ENCODE peak calls at places on chromosomes 11 and 22, in six cellular contexts. One of them, this sample, is unnamed.

GRCh38 chr22:23113847-23114720 is 27.7 kb downstream of the RSPH14 start:
- DNase-seq in astrocyte of the cerebellum: no peak
- DNase-seq in body of pancreas: no peak
- DNase-seq in activated naive CD8-positive, alpha-beta T cell treated with anti-CD3 and anti-CD28 coated beads, Interleukin-2, amount 50 U/mL, for 24 hours: no peak
- DNase-seq in left ventricle myocardium inferior: no peak
- DNase-seq in NCI-H1694 treated with DMSO at 0.1 percent for 48 hours: no peak
- DNase-seq in this sample: no peak

GRCh38 chr11:13868710-13869403 is 93.7 kb upstream of the SPON1 start:
- DNase-seq in left ventricle myocardium inferior: no peak
- DNase-seq in body of pancreas: no peak
- DNase-seq in astrocyte of the cerebellum: no peak
- DNase-seq in activated naive CD8-positive, alpha-beta T cell treated with anti-CD3 and anti-CD28 coated beads, Interleukin-2, amount 50 U/mL, for 24 hours: no peak
- DNase-seq in NCI-H1694 treated with DMSO at 0.1 percent for 48 hours: no peak
- DNase-seq in this sample: no peak

GRCh38 chr11:128905345-128906184 is 14.4 kb downstream of the KCNJ5 start:
- DNase-seq in activated naive CD8-positive, alpha-beta T cell treated with anti-CD3 and anti-CD28 coated beads, Interleukin-2, amount 50 U/mL, for 24 hours: peak
- DNase-seq in NCI-H1694 treated with DMSO at 0.1 percent for 48 hours: peak
- DNase-seq in left ventricle myocardium inferior: no peak
- DNase-seq in body of pancreas: peak
- DNase-seq in astrocyte of the cerebellum: no peak
- DNase-seq in this sample: no peak

GRCh38 chr11:44608654-44609027 is 43.2 kb downstream of the CD82 start:
- DNase-seq in left ventricle myocardium inferior: no peak
- DNase-seq in body of pancreas: no peak
- DNase-seq in NCI-H1694 treated with DMSO at 0.1 percent for 48 hours: no peak
- DNase-seq in activated naive CD8-positive, alpha-beta T cell treated with anti-CD3 and anti-CD28 coated beads, Interleukin-2, amount 50 U/mL, for 24 hours: no peak
- DNase-seq in astrocyte of the cerebellum: no peak
- DNase-seq in this sample: no peak

GRCh38 chr11:102448869-102449224 is 3.7 kb downstream of the TMEM123 start:
- DNase-seq in activated naive CD8-positive, alpha-beta T cell treated with anti-CD3 and anti-CD28 coated beads, Interleukin-2, amount 50 U/mL, for 24 hours: no peak
- DNase-seq in NCI-H1694 treated with DMSO at 0.1 percent for 48 hours: no peak
- DNase-seq in left ventricle myocardium inferior: no peak
- DNase-seq in astrocyte of the cerebellum: no peak
- DNase-seq in body of pancreas: no peak
- DNase-seq in this sample: peak

GRCh38 chr11:66910016-66910415 is 48.2 kb downstream of the PC start:
- DNase-seq in left ventricle myocardium inferior: no peak
- DNase-seq in activated naive CD8-positive, alpha-beta T cell treated with anti-CD3 and anti-CD28 coated beads, Interleukin-2, amount 50 U/mL, for 24 hours: no peak
- DNase-seq in body of pancreas: no peak
- DNase-seq in NCI-H1694 treated with DMSO at 0.1 percent for 48 hours: no peak
- DNase-seq in astrocyte of the cerebellum: no peak
- DNase-seq in this sample: no peak

GRCh38 chr11:104462346-104462745 is 298.4 kb upstream of the PDGFD start:
- DNase-seq in NCI-H1694 treated with DMSO at 0.1 percent for 48 hours: no peak
- DNase-seq in activated naive CD8-positive, alpha-beta T cell treated with anti-CD3 and anti-CD28 coated beads, Interleukin-2, amount 50 U/mL, for 24 hours: no peak
- DNase-seq in left ventricle myocardium inferior: no peak
- DNase-seq in astrocyte of the cerebellum: peak
- DNase-seq in body of pancreas: no peak
- DNase-seq in this sample: peak

GRCh38 chr11:123493393-123494063 is 63.5 kb downstream of the GRAMD1B start:
- DNase-seq in activated naive CD8-positive, alpha-beta T cell treated with anti-CD3 and anti-CD28 coated beads, Interleukin-2, amount 50 U/mL, for 24 hours: no peak
- DNase-seq in body of pancreas: no peak
- DNase-seq in left ventricle myocardium inferior: no peak
- DNase-seq in NCI-H1694 treated with DMSO at 0.1 percent for 48 hours: no peak
- DNase-seq in astrocyte of the cerebellum: no peak
- DNase-seq in this sample: no peak

GRCh38 chr22:47275479-47276218 is 513.2 kb downstream of the TBC1D22A start:
- DNase-seq in activated naive CD8-positive, alpha-beta T cell treated with anti-CD3 and anti-CD28 coated beads, Interleukin-2, amount 50 U/mL, for 24 hours: no peak
- DNase-seq in body of pancreas: no peak
- DNase-seq in left ventricle myocardium inferior: no peak
- DNase-seq in astrocyte of the cerebellum: no peak
- DNase-seq in NCI-H1694 treated with DMSO at 0.1 percent for 48 hours: no peak
- DNase-seq in this sample: no peak

GRCh38 chr11:122138759-122139594 is 23.0 kb upstream of the BLID start:
- DNase-seq in body of pancreas: no peak
- DNase-seq in NCI-H1694 treated with DMSO at 0.1 percent for 48 hours: no peak
- DNase-seq in astrocyte of the cerebellum: no peak
- DNase-seq in left ventricle myocardium inferior: no peak
- DNase-seq in activated naive CD8-positive, alpha-beta T cell treated with anti-CD3 and anti-CD28 coated beads, Interleukin-2, amount 50 U/mL, for 24 hours: no peak
- DNase-seq in this sample: no peak

GRCh38 chr22:23536821-23537345 is 43.2 kb downstream of the IGLL1 start:
- DNase-seq in left ventricle myocardium inferior: no peak
- DNase-seq in NCI-H1694 treated with DMSO at 0.1 percent for 48 hours: no peak
- DNase-seq in astrocyte of the cerebellum: no peak
- DNase-seq in body of pancreas: no peak
- DNase-seq in activated naive CD8-positive, alpha-beta T cell treated with anti-CD3 and anti-CD28 coated beads, Interleukin-2, amount 50 U/mL, for 24 hours: no peak
- DNase-seq in this sample: no peak

GRCh38 chr11:70861534-70861933 is 390.8 kb downstream of the SHANK2 start:
- DNase-seq in NCI-H1694 treated with DMSO at 0.1 percent for 48 hours: no peak
- DNase-seq in activated naive CD8-positive, alpha-beta T cell treated with anti-CD3 and anti-CD28 coated beads, Interleukin-2, amount 50 U/mL, for 24 hours: no peak
- DNase-seq in body of pancreas: no peak
- DNase-seq in left ventricle myocardium inferior: no peak
- DNase-seq in astrocyte of the cerebellum: no peak
- DNase-seq in this sample: no peak

GRCh38 chr11:99632969-99633368 is 612.2 kb downstream of the CNTN5 start:
- DNase-seq in left ventricle myocardium inferior: no peak
- DNase-seq in astrocyte of the cerebellum: no peak
- DNase-seq in body of pancreas: no peak
- DNase-seq in activated naive CD8-positive, alpha-beta T cell treated with anti-CD3 and anti-CD28 coated beads, Interleukin-2, amount 50 U/mL, for 24 hours: no peak
- DNase-seq in NCI-H1694 treated with DMSO at 0.1 percent for 48 hours: no peak
- DNase-seq in this sample: peak

GRCh38 chr22:20128902-20129746 is 2.5 kb upstream of the ZDHHC8 start:
- DNase-seq in NCI-H1694 treated with DMSO at 0.1 percent for 48 hours: no peak
- DNase-seq in astrocyte of the cerebellum: no peak
- DNase-seq in body of pancreas: peak
- DNase-seq in left ventricle myocardium inferior: no peak
- DNase-seq in activated naive CD8-positive, alpha-beta T cell treated with anti-CD3 and anti-CD28 coated beads, Interleukin-2, amount 50 U/mL, for 24 hours: peak
- DNase-seq in this sample: peak

GRCh38 chr22:46081831-46082210 is 68.5 kb upstream of the PPARA start:
- DNase-seq in left ventricle myocardium inferior: peak
- DNase-seq in astrocyte of the cerebellum: no peak
- DNase-seq in activated naive CD8-positive, alpha-beta T cell treated with anti-CD3 and anti-CD28 coated beads, Interleukin-2, amount 50 U/mL, for 24 hours: no peak
- DNase-seq in body of pancreas: peak
- DNase-seq in NCI-H1694 treated with DMSO at 0.1 percent for 48 hours: peak
- DNase-seq in this sample: no peak

GRCh38 chr22:32355760-32356159 is 1.9 kb upstream of the RFPL3 start:
- DNase-seq in activated naive CD8-positive, alpha-beta T cell treated with anti-CD3 and anti-CD28 coated beads, Interleukin-2, amount 50 U/mL, for 24 hours: no peak
- DNase-seq in body of pancreas: no peak
- DNase-seq in left ventricle myocardium inferior: no peak
- DNase-seq in astrocyte of the cerebellum: no peak
- DNase-seq in NCI-H1694 treated with DMSO at 0.1 percent for 48 hours: peak
- DNase-seq in this sample: no peak

GRCh38 chr22:36432592-36433317 is 45.0 kb upstream of the MYH9 start:
- DNase-seq in NCI-H1694 treated with DMSO at 0.1 percent for 48 hours: no peak
- DNase-seq in left ventricle myocardium inferior: no peak
- DNase-seq in activated naive CD8-positive, alpha-beta T cell treated with anti-CD3 and anti-CD28 coated beads, Interleukin-2, amount 50 U/mL, for 24 hours: no peak
- DNase-seq in body of pancreas: no peak
- DNase-seq in astrocyte of the cerebellum: peak
- DNase-seq in this sample: no peak

GRCh38 chr11:34346551-34346950 is 11.3 kb downstream of the ABTB2 start:
- DNase-seq in NCI-H1694 treated with DMSO at 0.1 percent for 48 hours: no peak
- DNase-seq in activated naive CD8-positive, alpha-beta T cell treated with anti-CD3 and anti-CD28 coated beads, Interleukin-2, amount 50 U/mL, for 24 hours: no peak
- DNase-seq in body of pancreas: no peak
- DNase-seq in astrocyte of the cerebellum: no peak
- DNase-seq in left ventricle myocardium inferior: peak
- DNase-seq in this sample: no peak

GRCh38 chr11:99670268-99670667 is 649.5 kb downstream of the CNTN5 start:
- DNase-seq in body of pancreas: no peak
- DNase-seq in left ventricle myocardium inferior: no peak
- DNase-seq in NCI-H1694 treated with DMSO at 0.1 percent for 48 hours: no peak
- DNase-seq in activated naive CD8-positive, alpha-beta T cell treated with anti-CD3 and anti-CD28 coated beads, Interleukin-2, amount 50 U/mL, for 24 hours: no peak
- DNase-seq in astrocyte of the cerebellum: no peak
- DNase-seq in this sample: no peak

GRCh38 chr11:123330471-123330870 is 99.6 kb upstream of the GRAMD1B start:
- DNase-seq in left ventricle myocardium inferior: no peak
- DNase-seq in NCI-H1694 treated with DMSO at 0.1 percent for 48 hours: no peak
- DNase-seq in astrocyte of the cerebellum: no peak
- DNase-seq in activated naive CD8-positive, alpha-beta T cell treated with anti-CD3 and anti-CD28 coated beads, Interleukin-2, amount 50 U/mL, for 24 hours: no peak
- DNase-seq in body of pancreas: no peak
- DNase-seq in this sample: no peak

GRCh38 chr11:70521475-70522260 is 123.3 kb downstream of the CTTN start:
- DNase-seq in activated naive CD8-positive, alpha-beta T cell treated with anti-CD3 and anti-CD28 coated beads, Interleukin-2, amount 50 U/mL, for 24 hours: no peak
- DNase-seq in body of pancreas: no peak
- DNase-seq in left ventricle myocardium inferior: no peak
- DNase-seq in astrocyte of the cerebellum: no peak
- DNase-seq in NCI-H1694 treated with DMSO at 0.1 percent for 48 hours: no peak
- DNase-seq in this sample: peak

GRCh38 chr22:44870021-44870420 is 117.6 kb downstream of the ARHGAP8 start:
- DNase-seq in body of pancreas: no peak
- DNase-seq in left ventricle myocardium inferior: no peak
- DNase-seq in activated naive CD8-positive, alpha-beta T cell treated with anti-CD3 and anti-CD28 coated beads, Interleukin-2, amount 50 U/mL, for 24 hours: no peak
- DNase-seq in astrocyte of the cerebellum: no peak
- DNase-seq in NCI-H1694 treated with DMSO at 0.1 percent for 48 hours: peak
- DNase-seq in this sample: no peak

GRCh38 chr11:42034821-42035220 is 575.4 kb upstream of the LRRC4C start:
- DNase-seq in activated naive CD8-positive, alpha-beta T cell treated with anti-CD3 and anti-CD28 coated beads, Interleukin-2, amount 50 U/mL, for 24 hours: no peak
- DNase-seq in body of pancreas: no peak
- DNase-seq in left ventricle myocardium inferior: no peak
- DNase-seq in NCI-H1694 treated with DMSO at 0.1 percent for 48 hours: no peak
- DNase-seq in astrocyte of the cerebellum: no peak
- DNase-seq in this sample: no peak

GRCh38 chr11:72582206-72583176 is 91.7 kb downstream of the PDE2A start:
- DNase-seq in astrocyte of the cerebellum: no peak
- DNase-seq in left ventricle myocardium inferior: no peak
- DNase-seq in activated naive CD8-positive, alpha-beta T cell treated with anti-CD3 and anti-CD28 coated beads, Interleukin-2, amount 50 U/mL, for 24 hours: no peak
- DNase-seq in body of pancreas: no peak
- DNase-seq in NCI-H1694 treated with DMSO at 0.1 percent for 48 hours: no peak
- DNase-seq in this sample: no peak

GRCh38 chr11:132402056-132402684 is 1031.8 kb downstream of the NTM start:
- DNase-seq in NCI-H1694 treated with DMSO at 0.1 percent for 48 hours: peak
- DNase-seq in activated naive CD8-positive, alpha-beta T cell treated with anti-CD3 and anti-CD28 coated beads, Interleukin-2, amount 50 U/mL, for 24 hours: no peak
- DNase-seq in left ventricle myocardium inferior: peak
- DNase-seq in body of pancreas: no peak
- DNase-seq in astrocyte of the cerebellum: peak
- DNase-seq in this sample: no peak

GRCh38 chr22:40036126-40036525 is 41.4 kb downstream of the FAM83F start:
- DNase-seq in activated naive CD8-positive, alpha-beta T cell treated with anti-CD3 and anti-CD28 coated beads, Interleukin-2, amount 50 U/mL, for 24 hours: no peak
- DNase-seq in left ventricle myocardium inferior: no peak
- DNase-seq in body of pancreas: no peak
- DNase-seq in astrocyte of the cerebellum: no peak
- DNase-seq in NCI-H1694 treated with DMSO at 0.1 percent for 48 hours: no peak
- DNase-seq in this sample: no peak

GRCh38 chr11:109668973-109669634 is 247.1 kb downstream of the C11orf87 start:
- DNase-seq in body of pancreas: no peak
- DNase-seq in left ventricle myocardium inferior: no peak
- DNase-seq in astrocyte of the cerebellum: no peak
- DNase-seq in activated naive CD8-positive, alpha-beta T cell treated with anti-CD3 and anti-CD28 coated beads, Interleukin-2, amount 50 U/mL, for 24 hours: no peak
- DNase-seq in NCI-H1694 treated with DMSO at 0.1 percent for 48 hours: no peak
- DNase-seq in this sample: no peak

GRCh38 chr11:16356751-16357365 is 512 bp upstream of the SOX6 start:
- DNase-seq in activated naive CD8-positive, alpha-beta T cell treated with anti-CD3 and anti-CD28 coated beads, Interleukin-2, amount 50 U/mL, for 24 hours: no peak
- DNase-seq in astrocyte of the cerebellum: peak
- DNase-seq in left ventricle myocardium inferior: peak
- DNase-seq in body of pancreas: no peak
- DNase-seq in NCI-H1694 treated with DMSO at 0.1 percent for 48 hours: no peak
- DNase-seq in this sample: no peak

GRCh38 chr11:16603245-16603644 is 135.2 kb upstream of the C11orf58 start:
- DNase-seq in left ventricle myocardium inferior: no peak
- DNase-seq in body of pancreas: no peak
- DNase-seq in activated naive CD8-positive, alpha-beta T cell treated with anti-CD3 and anti-CD28 coated beads, Interleukin-2, amount 50 U/mL, for 24 hours: no peak
- DNase-seq in astrocyte of the cerebellum: no peak
- DNase-seq in NCI-H1694 treated with DMSO at 0.1 percent for 48 hours: no peak
- DNase-seq in this sample: no peak

GRCh38 chr11:44575288-44575672 is 9.8 kb downstream of the CD82 start:
- DNase-seq in NCI-H1694 treated with DMSO at 0.1 percent for 48 hours: no peak
- DNase-seq in left ventricle myocardium inferior: no peak
- DNase-seq in activated naive CD8-positive, alpha-beta T cell treated with anti-CD3 and anti-CD28 coated beads, Interleukin-2, amount 50 U/mL, for 24 hours: peak
- DNase-seq in body of pancreas: no peak
- DNase-seq in astrocyte of the cerebellum: no peak
- DNase-seq in this sample: no peak

GRCh38 chr11:129639300-129639699 is 176.3 kb upstream of the TMEM45B start:
- DNase-seq in left ventricle myocardium inferior: no peak
- DNase-seq in astrocyte of the cerebellum: peak
- DNase-seq in NCI-H1694 treated with DMSO at 0.1 percent for 48 hours: no peak
- DNase-seq in body of pancreas: no peak
- DNase-seq in activated naive CD8-positive, alpha-beta T cell treated with anti-CD3 and anti-CD28 coated beads, Interleukin-2, amount 50 U/mL, for 24 hours: peak
- DNase-seq in this sample: peak

GRCh38 chr11:120375076-120375475 is 38.9 kb downstream of the ARHGEF12 start:
- DNase-seq in body of pancreas: no peak
- DNase-seq in NCI-H1694 treated with DMSO at 0.1 percent for 48 hours: no peak
- DNase-seq in activated naive CD8-positive, alpha-beta T cell treated with anti-CD3 and anti-CD28 coated beads, Interleukin-2, amount 50 U/mL, for 24 hours: no peak
- DNase-seq in left ventricle myocardium inferior: no peak
- DNase-seq in astrocyte of the cerebellum: no peak
- DNase-seq in this sample: no peak

GRCh38 chr11:134730096-134730495 is 318.1 kb upstream of the B3GAT1 start:
- DNase-seq in body of pancreas: no peak
- DNase-seq in astrocyte of the cerebellum: no peak
- DNase-seq in left ventricle myocardium inferior: no peak
- DNase-seq in activated naive CD8-positive, alpha-beta T cell treated with anti-CD3 and anti-CD28 coated beads, Interleukin-2, amount 50 U/mL, for 24 hours: no peak
- DNase-seq in NCI-H1694 treated with DMSO at 0.1 percent for 48 hours: no peak
- DNase-seq in this sample: no peak

GRCh38 chr11:46461461-46461927 is 69.9 kb upstream of the CHRM4 start:
- DNase-seq in body of pancreas: no peak
- DNase-seq in activated naive CD8-positive, alpha-beta T cell treated with anti-CD3 and anti-CD28 coated beads, Interleukin-2, amount 50 U/mL, for 24 hours: no peak
- DNase-seq in NCI-H1694 treated with DMSO at 0.1 percent for 48 hours: no peak
- DNase-seq in astrocyte of the cerebellum: peak
- DNase-seq in left ventricle myocardium inferior: no peak
- DNase-seq in this sample: no peak

GRCh38 chr11:106420686-106421085 is 343.2 kb downstream of the AASDHPPT start:
- DNase-seq in left ventricle myocardium inferior: no peak
- DNase-seq in astrocyte of the cerebellum: no peak
- DNase-seq in NCI-H1694 treated with DMSO at 0.1 percent for 48 hours: no peak
- DNase-seq in activated naive CD8-positive, alpha-beta T cell treated with anti-CD3 and anti-CD28 coated beads, Interleukin-2, amount 50 U/mL, for 24 hours: no peak
- DNase-seq in body of pancreas: no peak
- DNase-seq in this sample: no peak

GRCh38 chr11:57812634-57813033 is 51.0 kb downstream of the CTNND1 start:
- DNase-seq in astrocyte of the cerebellum: no peak
- DNase-seq in body of pancreas: no peak
- DNase-seq in activated naive CD8-positive, alpha-beta T cell treated with anti-CD3 and anti-CD28 coated beads, Interleukin-2, amount 50 U/mL, for 24 hours: no peak
- DNase-seq in left ventricle myocardium inferior: no peak
- DNase-seq in NCI-H1694 treated with DMSO at 0.1 percent for 48 hours: no peak
- DNase-seq in this sample: no peak